ENCODE peak calls at places on chromosomes 6 and 20, in four cellular contexts. W is IMR-90, F is lung, N is neural progenitor cell. K is an unnamed sample.

GRCh38 chr6:101534821-101535220 is 141.3 kb downstream of the GRIK2 start:
- DNase-seq in W (peak; percentile 19), F (no peak), N (no peak), K (no peak)

GRCh38 chr6:55450007-55450406 is 122.7 kb downstream of the GFRAL start:
- DNase-seq in W (peak; percentile 27), F (no peak), N (no peak), K (no peak)

GRCh38 chr6:19839788-19840187 is 2.6 kb downstream of the ID4 start:
- DNase-seq in W (no peak), F (no peak), N (no peak), K (no peak)

GRCh38 chr6:170132011-170132521 is 158.8 kb downstream of the DLL1 start:
- DNase-seq in W (no peak), F (no peak), N (no peak), K (peak; percentile 36)

GRCh38 chr6:116536216-116536621 is 9.3 kb downstream of the TRAPPC3L start:
- DNase-seq in W (peak; percentile 71), F (no peak), N (peak; percentile 81), K (no peak)

GRCh38 chr6:33192105-33192646 is at the start of gene COL11A2:
- DNase-seq in W (no peak), F (no peak), N (peak; percentile 49), K (no peak)

GRCh38 chr6:151637814-151638213 is 144.0 kb downstream of the CCDC170 start:
- DNase-seq in W (no peak), F (no peak), N (no peak), K (no peak)

GRCh38 chr6:145713746-145714145 is 21.6 kb downstream of the EPM2A start:
- DNase-seq in W (no peak), F (no peak), N (no peak), K (no peak)

GRCh38 chr20:8244637-8245036 is 112.6 kb downstream of the PLCB1 start:
- DNase-seq in W (peak; percentile 67), F (no peak), N (no peak), K (no peak)

GRCh38 chr6:14166821-14167220 is 49.2 kb downstream of the CD83 start:
- DNase-seq in W (no peak), F (no peak), N (no peak), K (no peak)

GRCh38 chr20:25327521-25328235 is 63.0 kb downstream of the ABHD12 start:
- DNase-seq in W (peak; percentile 24), F (no peak), N (no peak), K (no peak)

GRCh38 chr6:12538881-12539357 is 177.6 kb upstream of the PHACTR1 start:
- DNase-seq in W (no peak), F (no peak), N (no peak), K (no peak)

GRCh38 chr6:43271103-43271815 is 26.8 kb upstream of the SLC22A7 start:
- DNase-seq in W (no peak), F (no peak), N (no peak), K (no peak)

GRCh38 chr6:153312633-153313032 is 181.6 kb upstream of the RGS17 start:
- DNase-seq in W (peak; percentile 35), F (peak; percentile 74), N (peak; percentile 72), K (peak; percentile 3)

GRCh38 chr6:44182911-44183390 is 24.3 kb downstream of the CAPN11 start:
- DNase-seq in W (no peak), F (no peak), N (no peak), K (no peak)

GRCh38 chr6:14638932-14639875 is 521.6 kb downstream of the CD83 start:
- DNase-seq in W (peak; percentile 60), F (no peak), N (peak; percentile 87), K (peak; percentile 25)

GRCh38 chr6:46323312-46323965 is 152.7 kb upstream of the ENPP5 start:
- DNase-seq in W (peak; percentile 67), F (no peak), N (no peak), K (no peak)

GRCh38 chr6:165630544-165630953 is 32.5 kb downstream of the PDE10A start:
- DNase-seq in W (peak; percentile 22), F (no peak), N (no peak), K (no peak)

GRCh38 chr20:7503501-7503900 is 436.8 kb downstream of the HAO1 start:
- DNase-seq in W (no peak), F (no peak), N (no peak), K (no peak)

GRCh38 chr6:168279403-168279935 is 40.1 kb downstream of the DACT2 start:
- DNase-seq in W (no peak), F (no peak), N (no peak), K (no peak)

GRCh38 chr20:38260378-38261053 is at the start of gene KIAA1755:
- DNase-seq in W (no peak), F (no peak), N (peak; percentile 65), K (no peak)

GRCh38 chr20:36856691-36857635 is 19.0 kb upstream of the TLDC2 start:
- DNase-seq in W (peak; percentile 56), F (no peak), N (no peak), K (no peak)

GRCh38 chr6:90413867-90414266 is 117.2 kb upstream of the BACH2 start:
- DNase-seq in W (peak; percentile 12), F (no peak), N (peak; percentile 84), K (peak; percentile 79)

GRCh38 chr6:34664270-34664971 is 32.1 kb downstream of the ILRUN start:
- DNase-seq in W (peak; percentile 62), F (no peak), N (no peak), K (no peak)

DNA sequence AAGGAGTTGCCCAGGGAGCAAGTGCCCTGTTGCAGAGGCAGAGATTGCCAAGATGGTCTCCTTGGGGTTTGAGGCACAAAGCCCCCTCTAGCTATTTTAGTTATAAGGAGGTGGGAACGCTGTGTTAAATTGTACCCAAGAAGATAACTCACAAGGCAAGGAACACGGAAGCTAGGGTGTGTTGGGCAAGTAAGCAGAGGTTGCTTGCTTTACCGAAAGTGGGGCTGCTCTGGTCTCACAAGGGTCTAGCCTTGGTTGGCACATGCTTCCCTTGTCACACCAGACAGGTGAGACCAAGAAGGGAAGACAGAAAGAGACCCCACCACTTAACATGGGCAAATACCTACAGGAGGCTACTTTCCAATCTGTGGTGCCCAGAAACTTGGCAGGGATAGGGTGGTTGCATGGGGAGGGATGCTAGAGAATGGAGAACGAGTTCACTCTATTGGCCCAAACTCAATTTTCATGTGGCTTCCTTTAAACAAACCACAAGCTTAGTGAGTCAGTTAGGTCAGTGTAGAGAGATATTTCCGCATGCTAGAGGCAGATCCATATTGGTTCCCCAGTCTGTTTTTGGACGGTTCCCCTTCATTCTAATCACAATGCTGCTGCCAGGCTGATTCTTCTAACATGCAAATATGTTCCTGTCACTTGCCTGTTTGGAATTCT is 42.4 kb downstream of the PLAGL1 start:
- DNase-seq in W (peak; percentile 58), F (no peak), N (no peak), K (no peak)
- H3K36me3 ChIP-seq in W (peaks cover 8% of the 10 kb centered on the region), F (peaks cover 5% of the 10 kb centered on the region), N (no peaks in the 10 kb centered on the region), K (no peaks in the 10 kb centered on the region)

DNA sequence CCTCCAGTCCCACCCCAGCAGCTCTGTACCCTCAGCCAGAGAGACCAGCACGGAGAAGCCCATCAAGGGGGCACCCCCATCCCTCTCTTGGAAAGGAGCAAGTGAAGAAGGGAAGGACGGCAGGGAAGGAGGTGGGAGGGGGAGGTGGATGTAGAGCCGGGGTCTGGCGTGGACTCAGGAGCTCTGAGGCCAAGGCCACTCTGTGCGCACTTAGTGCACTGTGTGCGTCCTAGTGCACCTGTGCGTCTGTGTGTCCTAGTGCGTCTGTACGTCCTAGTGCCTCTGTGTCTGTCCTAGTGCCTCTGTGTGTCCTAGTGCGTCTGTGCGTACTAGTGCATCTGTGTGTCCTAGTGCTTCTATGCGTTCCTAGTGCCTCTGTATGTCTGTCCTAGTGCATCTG is 54.2 kb downstream of the DSTN start:
- DNase-seq in W (no peak), F (no peak), N (no peak), K (no peak)
- H3K36me3 ChIP-seq in W (peaks cover 97% of the 10 kb centered on the region), F (peaks cover 8% of the 10 kb centered on the region), N (no peaks in the 10 kb centered on the region), K (no peaks in the 10 kb centered on the region)

GRCh38 chr20:41172296-41173140 is 35.2 kb downstream of the PLCG1 start:
- DNase-seq in W (no peak), F (no peak), N (no peak), K (no peak)

GRCh38 chr20:41174373-41174772 is 37.0 kb downstream of the PLCG1 start:
- DNase-seq in W (no peak), F (peak; percentile 26), N (no peak), K (peak; percentile 6)

GRCh38 chr20:41173161-41173721 is 35.9 kb downstream of the PLCG1 start:
- DNase-seq in W (peak; percentile 80), F (peak; percentile 77), N (peak; percentile 89), K (peak; percentile 63)

GRCh38 chr20:41174782-41175181 is 37.4 kb downstream of the PLCG1 start:
- DNase-seq in W (peak; percentile 34), F (peak; percentile 27), N (peak; percentile 34), K (no peak)

GRCh38 chr20:41173791-41174341 is 36.5 kb downstream of the PLCG1 start:
- DNase-seq in W (no peak), F (no peak), N (no peak), K (peak; percentile 2)
- H3K36me3 ChIP-seq in W (peaks cover 67% of the 10 kb centered on the region), F (peaks cover 4% of the 10 kb centered on the region), N (no peaks in the 10 kb centered on the region), K (peaks cover 62% of the 10 kb centered on the region)

GRCh38 chr20:45016089-45016641 is 49.9 kb downstream of the STK4 start:
- DNase-seq in W (peak; percentile 11), F (no peak), N (no peak), K (no peak)
- H3K36me3 ChIP-seq in W (no peaks in the 10 kb centered on the region), F (no peaks in the 10 kb centered on the region), N (peaks cover 7% of the 10 kb centered on the region), K (peaks cover 24% of the 10 kb centered on the region)

GRCh38 chr20:481167-481566 is 18.8 kb upstream of the TBC1D20 start:
- DNase-seq in W (no peak), F (no peak), N (no peak), K (no peak)

GRCh38 chr20:478949-479429 is 16.7 kb upstream of the TBC1D20 start:
- DNase-seq in W (peak; percentile 77), F (no peak), N (peak; percentile 52), K (no peak)

GRCh38 chr20:478010-478948 is 15.9 kb upstream of the TBC1D20 start:
- DNase-seq in W (peak; percentile 87), F (no peak), N (no peak), K (no peak)

GRCh38 chr20:479487-479886 is 17.2 kb upstream of the TBC1D20 start:
- DNase-seq in W (peak; percentile 30), F (no peak), N (no peak), K (no peak)

GRCh38 chr20:480044-480443 is 17.7 kb upstream of the TBC1D20 start:
- DNase-seq in W (no peak), F (no peak), N (no peak), K (no peak)
- H3K36me3 ChIP-seq in W (peaks cover 31% of the 10 kb centered on the region), F (peaks cover 25% of the 10 kb centered on the region), N (peaks cover 6% of the 10 kb centered on the region), K (peaks cover 12% of the 10 kb centered on the region)

DNA sequence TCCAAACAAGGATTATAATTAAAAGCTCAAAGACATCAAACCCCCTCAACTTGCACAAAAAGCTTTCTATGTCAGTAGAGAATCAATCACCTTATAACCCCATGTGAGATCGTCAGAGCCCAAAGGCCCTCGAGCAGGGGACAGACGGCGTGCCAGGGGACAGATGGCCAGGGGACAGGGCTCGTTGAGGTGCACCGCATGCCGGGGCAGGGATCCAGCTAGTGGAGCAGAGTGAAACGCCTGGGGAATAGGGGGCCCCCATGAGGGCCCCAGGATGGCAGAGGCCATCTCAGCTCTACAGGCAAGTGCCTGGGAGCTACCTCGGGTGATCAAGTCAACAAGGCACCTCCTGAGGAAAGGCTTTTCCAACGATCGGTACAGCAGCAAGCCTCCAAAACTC is 28.6 kb downstream of the DIDO1 start:
- DNase-seq in W (no peak), F (no peak), N (no peak), K (no peak)
- H3K36me3 ChIP-seq in W (peaks cover 46% of the 10 kb centered on the region), F (peaks cover 16% of the 10 kb centered on the region), N (no peaks in the 10 kb centered on the region), K (peaks cover 46% of the 10 kb centered on the region)